ENCODE peak calls at places on chromosome 9, in eight cellular contexts. L is brain microvascular endothelial cell, I is IMR-90, W is breast epithelium, O is AG09309, K is HFF-Myc, X is left ventricle myocardium inferior, Q is Panc1. S is an unnamed sample.
A peak's percentile ranks its signal among the peaks of the same experiment; 100 is the strongest.

GRCh38 chr9:117232991-117233390 is 181.9 kb downstream of the ASTN2 start:
- DNase-seq in L (no peak), I (no peak), W (no peak), O (no peak), K (no peak), X (no peak), Q (no peak), S (no peak)

GRCh38 chr9:104553261-104553660 is 15.7 kb upstream of the OR13C8 start:
- DNase-seq in L (peak; percentile 51), I (no peak), W (no peak), O (no peak), K (no peak), X (no peak), Q (no peak), S (no peak)

GRCh38 chr9:121884057-121884512 is 209.0 kb downstream of the TTLL11 start:
- DNase-seq in L (peak; percentile 59), I (no peak), W (no peak), O (no peak), K (no peak), X (no peak), Q (no peak), S (no peak)

GRCh38 chr9:97853056-97853843 is at the start of gene FOXE1:
- DNase-seq in L (no peak), I (no peak), W (no peak), O (no peak), K (no peak), X (no peak), Q (no peak), S (no peak)

GRCh38 chr9:99052849-99053715 is 51.8 kb upstream of the TGFBR1 start:
- DNase-seq in L (no peak), I (no peak), W (no peak), O (no peak), K (no peak), X (no peak), Q (no peak), S (no peak)

GRCh38 chr9:137454506-137455360 is 4.4 kb downstream of the NSMF start:
- DNase-seq in L (no peak), I (no peak), W (no peak), O (no peak), K (no peak), X (peak; percentile 34), Q (no peak), S (peak; percentile 30)

GRCh38 chr9:109940536-109940935 is 160.5 kb downstream of the PALM2AKAP2 start:
- DNase-seq in L (no peak), I (no peak), W (no peak), O (no peak), K (no peak), X (no peak), Q (no peak), S (no peak)

GRCh38 chr9:110571801-110572490 is 7.6 kb downstream of the SVEP1 start:
- DNase-seq in L (no peak), I (peak; percentile 73), W (no peak), O (no peak), K (no peak), X (no peak), Q (no peak), S (no peak)

GRCh38 chr9:33778700-33779351 is 16.5 kb upstream of the PRSS3 start:
- DNase-seq in L (peak; percentile 62), I (peak; percentile 59), W (no peak), O (no peak), K (no peak), X (no peak), Q (peak; percentile 57), S (peak; percentile 78)

GRCh38 chr9:71891557-71892189 is 19.3 kb downstream of the ABHD17B start:
- DNase-seq in L (no peak), I (no peak), W (no peak), O (no peak), K (no peak), X (no peak), Q (no peak), S (no peak)
- H3K4me3 ChIP-seq in L (no peak overlapping the region), I (no peak overlapping the region), W (no peak overlapping the region), O (no peak overlapping the region), K (no peak overlapping the region), X (no peak overlapping the region), Q (no peak overlapping the region), S (no peak overlapping the region)

DNA sequence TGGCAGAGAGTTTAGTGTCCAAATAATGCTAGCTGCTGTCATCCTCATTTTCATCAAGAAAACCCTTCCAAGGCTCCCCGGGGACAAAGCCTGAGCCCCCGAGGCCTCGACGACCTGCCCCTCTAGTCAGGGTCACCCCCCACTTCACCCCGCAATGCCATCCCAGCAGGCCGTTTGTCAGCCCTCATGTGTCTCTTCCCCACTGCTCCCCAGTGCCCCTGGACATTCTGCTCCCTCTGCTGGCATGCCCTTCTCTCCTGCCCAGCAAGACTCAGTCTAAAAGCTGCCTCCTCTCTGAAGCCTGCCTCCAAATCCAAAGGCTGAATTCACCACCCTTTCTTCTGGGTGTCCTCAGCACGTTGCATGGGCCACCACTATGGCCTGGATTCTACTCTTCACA is 59.3 kb downstream of the PAX5 start:
- DNase-seq in L (no peak), I (no peak), W (no peak), O (no peak), K (no peak), X (no peak), Q (no peak), S (no peak)
- TF ChIP-seq CTCF in L (peak; percentile 52), I (peak; percentile 6), W (no peak), O (peak; percentile 44), K (peak; percentile 31), X (no peak), Q (no peak), S (no peak)

GRCh38 chr9:38423939-38424843 is at the start of gene IGFBPL1:
- DNase-seq in L (no peak), I (no peak), W (no peak), O (no peak), K (no peak), X (no peak), Q (no peak), S (no peak)

GRCh38 chr9:38422555-38423245 is 1.6 kb downstream of the IGFBPL1 start:
- DNase-seq in L (no peak), I (no peak), W (no peak), O (no peak), K (no peak), X (no peak), Q (no peak), S (no peak)

GRCh38 chr9:38428062-38428461 is 3.8 kb upstream of the IGFBPL1 start:
- DNase-seq in L (no peak), I (no peak), W (no peak), O (no peak), K (no peak), X (no peak), Q (no peak), S (no peak)

GRCh38 chr9:38423273-38423938 is 848 bp downstream of the IGFBPL1 start:
- DNase-seq in L (no peak), I (no peak), W (no peak), O (no peak), K (no peak), X (no peak), Q (no peak), S (no peak)

DNA sequence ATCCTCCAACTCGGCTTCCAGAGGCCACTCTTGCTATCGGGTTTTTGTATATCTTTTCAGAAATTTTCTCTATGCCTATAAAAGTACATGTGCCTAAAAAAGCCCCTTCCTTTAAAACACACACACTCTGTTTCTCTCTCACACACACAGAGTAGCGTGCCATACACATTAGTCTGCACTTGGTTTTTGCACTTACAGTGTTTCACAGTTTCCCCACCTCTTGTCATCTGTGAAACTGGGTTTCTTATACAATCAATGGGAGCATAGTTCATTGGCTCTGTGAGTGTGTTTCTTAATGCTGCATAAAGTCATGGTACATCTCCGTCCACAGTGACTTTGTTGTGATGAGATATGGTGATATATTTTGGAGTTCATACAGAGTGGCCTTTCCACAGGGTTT is 664 bp upstream of the IGFBPL1 start:
- DNase-seq in L (no peak), I (no peak), W (no peak), O (no peak), K (no peak), X (no peak), Q (no peak), S (no peak)
- H3K4me3 ChIP-seq in L (no peak overlapping the region), I (no peak overlapping the region), W (no peak overlapping the region), O (no peak overlapping the region), K (no peak overlapping the region), X (peak overlapping the region; percentile 56), Q (peak overlapping the region; percentile 46), S (no peak overlapping the region)

GRCh38 chr9:70229579-70229978 is 29.2 kb upstream of the SMC5 start:
- DNase-seq in L (no peak), I (peak; percentile 68), W (no peak), O (peak; percentile 16), K (no peak), X (no peak), Q (no peak), S (peak; percentile 66)
- TF ChIP-seq CTCF in L (peak; percentile 35), I (peak; percentile 65), W (no peak), O (peak; percentile 20), K (peak; percentile 25), X (peak; percentile 40), Q (peak; percentile 13), S (peak; percentile 22)

DNA sequence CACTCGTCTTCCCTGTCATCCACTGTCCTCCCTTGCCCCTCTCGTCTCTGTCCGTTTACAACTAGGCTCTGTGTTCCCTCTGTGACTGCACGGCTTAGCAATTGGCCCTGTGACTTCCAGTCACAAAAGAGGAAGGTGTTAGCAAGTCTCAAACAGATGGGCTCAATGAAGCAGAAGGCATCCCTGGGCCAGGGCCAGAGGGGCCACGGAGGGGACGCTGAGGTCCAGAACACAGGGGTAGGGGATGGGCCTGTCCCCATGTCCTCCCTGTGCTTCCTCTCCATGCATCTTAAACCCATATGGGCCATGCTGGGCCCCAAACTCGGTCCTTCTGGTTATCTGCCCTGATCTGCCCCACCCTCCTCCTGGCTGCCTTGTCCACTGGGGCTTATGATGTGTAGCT is at the start of gene CD72:
- DNase-seq in L (no peak), I (no peak), W (no peak), O (no peak), K (no peak), X (no peak), Q (no peak), S (no peak)
- H3K4me3 ChIP-seq in L (peak within 1 kb of the TSS; percentile 41), I (peak within 1 kb of the TSS; percentile 43), W (peak within 1 kb of the TSS; percentile 40), O (peak within 1 kb of the TSS; percentile 28), K (peak within 1 kb of the TSS; percentile 13), X (peak within 1 kb of the TSS; percentile 64), Q (peak within 1 kb of the TSS; percentile 35), S (peak within 1 kb of the TSS; percentile 41)

GRCh38 chr9:134663753-134664415 is 22.3 kb downstream of the COL5A1 start:
- DNase-seq in L (no peak), I (no peak), W (no peak), O (peak; percentile 85), K (no peak), X (peak; percentile 4), Q (no peak), S (peak; percentile 76)
- TF ChIP-seq CTCF in L (peak; percentile 66), I (peak; percentile 22), W (no peak), O (peak; percentile 62), K (peak; percentile 31), X (no peak), Q (no peak), S (peak; percentile 44)

GRCh38 chr9:126401107-126401506 is 74.5 kb downstream of the MVB12B start:
- DNase-seq in L (no peak), I (no peak), W (no peak), O (no peak), K (no peak), X (no peak), Q (no peak), S (no peak)
- H3K4me3 ChIP-seq in L (no peak overlapping the region), I (no peak overlapping the region), W (no peak overlapping the region), O (no peak overlapping the region), K (no peak overlapping the region), X (no peak overlapping the region), Q (no peak overlapping the region), S (no peak overlapping the region)

S was measured in fibroblast of the aortic adventitia.